ENCODE peak calls at places on chromosomes 6 and 20, in four cellular contexts. Y is WTC11, P is HepG2, T is K562. W is an unnamed sample.
A peak's percentile ranks its signal among the peaks of the same experiment; 100 is the strongest.

GRCh38 chr20:63101781-63102719 is 95.3 kb upstream of the BHLHE23 start:
- DNase-seq in T (no peak), Y (peak; percentile 40), P (no peak), W (peak; percentile 46)

GRCh38 chr6:42453027-42453648 is 1.4 kb upstream of the TRERF1 start:
- DNase-seq in P (peak; percentile 21), Y (peak; percentile 92), T (peak; percentile 88), W (peak; percentile 85)

GRCh38 chr20:208937-209566 is 18.0 kb upstream of the DEFB129 start:
- DNase-seq in Y (no peak), P (peak; percentile 64), T (peak; percentile 30), W (peak; percentile 40)

GRCh38 chr20:5770987-5771318 is 20.8 kb downstream of the SHLD1 start:
- DNase-seq in P (no peak), Y (no peak), T (no peak), W (no peak)

GRCh38 chr6:21438986-21439352 is 154.6 kb upstream of the SOX4 start:
- DNase-seq in Y (no peak), P (no peak), T (no peak), W (no peak)

GRCh38 chr6:97306946-97307345 is 23.9 kb upstream of the MMS22L start:
- DNase-seq in P (no peak), T (no peak), Y (no peak), W (no peak)

GRCh38 chr6:42459888-42460287 is 8.2 kb upstream of the TRERF1 start:
- DNase-seq in P (no peak), Y (no peak), T (no peak), W (no peak)

GRCh38 chr6:38215225-38215624 is 395.7 kb downstream of the ZFAND3 start:
- DNase-seq in P (no peak), Y (no peak), T (no peak), W (no peak)

GRCh38 chr6:104969108-104969507 is 12.2 kb downstream of the LIN28B start:
- DNase-seq in T (no peak), P (no peak), Y (peak; percentile 21), W (no peak)

GRCh38 chr20:51767018-51767866 is 948 bp downstream of the ATP9A start:
- DNase-seq in Y (peak; percentile 90), T (peak; percentile 38), P (peak; percentile 83), W (peak; percentile 72)

GRCh38 chr6:22892452-22892851 is 323.1 kb downstream of the HDGFL1 start:
- DNase-seq in P (no peak), T (no peak), Y (no peak), W (no peak)

GRCh38 chr6:98579089-98579488 is 255.3 kb upstream of the POU3F2 start:
- DNase-seq in P (no peak), Y (no peak), T (no peak), W (no peak)

GRCh38 chr6:88238065-88238464 is 71.9 kb upstream of the CNR1 start:
- DNase-seq in T (peak; percentile 8), Y (peak; percentile 51), P (peak; percentile 33), W (peak; percentile 40)

GRCh38 chr20:62355527-62356142 is 11.5 kb downstream of the LAMA5 start:
- DNase-seq in P (peak; percentile 65), T (no peak), Y (no peak), W (no peak)

GRCh38 chr6:3571836-3572235 is 115.0 kb upstream of the SLC22A23 start:
- DNase-seq in P (no peak), T (no peak), Y (no peak), W (no peak)

GRCh38 chr20:53611449-53611894 is 17.8 kb upstream of the ZNF217 start:
- DNase-seq in T (no peak), P (no peak), Y (no peak), W (peak; percentile 26)

GRCh38 chr6:89022747-89023289 is 57.7 kb upstream of the PNRC1 start:
- DNase-seq in T (no peak), P (no peak), Y (no peak), W (no peak)

GRCh38 chr6:125745281-125746018 is 4.0 kb upstream of the HEY2 start:
- DNase-seq in T (no peak), P (no peak), Y (peak; percentile 52), W (no peak)

GRCh38 chr6:17207281-17207680 is 73.9 kb upstream of the RBM24 start:
- DNase-seq in T (no peak), Y (no peak), P (no peak), W (no peak)

GRCh38 chr6:715709-716450 is 22.9 kb upstream of the EXOC2 start:
- DNase-seq in T (no peak), P (no peak), Y (no peak), W (no peak)

GRCh38 chr6:108166664-108167448 is 1.0 kb downstream of the NR2E1 start:
- DNase-seq in Y (peak; percentile 38), T (no peak), P (no peak), W (no peak)

GRCh38 chr20:32737371-32738223 is 5.7 kb downstream of the COMMD7 start:
- DNase-seq in T (no peak), P (no peak), Y (no peak), W (no peak)

GRCh38 chr6:142891454-142891853 is 53.5 kb downstream of the HIVEP2 start:
- DNase-seq in Y (no peak), P (no peak), T (no peak), W (no peak)

GRCh38 chr6:70956451-70957283 is at the start of gene B3GAT2:
- DNase-seq in Y (peak; percentile 60), T (no peak), P (no peak), W (peak; percentile 15)

GRCh38 chr6:162090734-162091133 is 636.8 kb downstream of the PRKN start:
- DNase-seq in T (no peak), P (no peak), Y (no peak), W (no peak)

GRCh38 chr6:166930354-166930891 is 25.9 kb downstream of the RNASET2 start:
- DNase-seq in P (no peak), T (no peak), Y (no peak), W (no peak)

GRCh38 chr20:46051556-46052323 is 22.7 kb downstream of the SLC12A5 start:
- DNase-seq in P (no peak), T (no peak), Y (no peak), W (no peak)

GRCh38 chr20:53080969-53081871 is 109.1 kb downstream of the TSHZ2 start:
- DNase-seq in P (peak; percentile 99), Y (no peak), T (no peak), W (peak; percentile 9)

GRCh38 chr20:48875914-48876240 is 45.6 kb upstream of the ARFGEF2 start:
- DNase-seq in P (no peak), Y (no peak), T (no peak), W (no peak)

GRCh38 chr6:163328411-163328810 is 86.1 kb upstream of the QKI start:
- DNase-seq in Y (no peak), T (no peak), P (no peak), W (no peak)

GRCh38 chr6:163327936-163328335 is 86.6 kb upstream of the QKI start:
- DNase-seq in P (no peak), Y (no peak), T (no peak), W (no peak)

GRCh38 chr6:163332575-163332974 is 81.9 kb upstream of the QKI start:
- DNase-seq in Y (no peak), T (no peak), P (no peak), W (no peak)

GRCh38 chr6:163331245-163331644 is 83.3 kb upstream of the QKI start:
- DNase-seq in P (no peak), T (no peak), Y (no peak), W (no peak)

DNA sequence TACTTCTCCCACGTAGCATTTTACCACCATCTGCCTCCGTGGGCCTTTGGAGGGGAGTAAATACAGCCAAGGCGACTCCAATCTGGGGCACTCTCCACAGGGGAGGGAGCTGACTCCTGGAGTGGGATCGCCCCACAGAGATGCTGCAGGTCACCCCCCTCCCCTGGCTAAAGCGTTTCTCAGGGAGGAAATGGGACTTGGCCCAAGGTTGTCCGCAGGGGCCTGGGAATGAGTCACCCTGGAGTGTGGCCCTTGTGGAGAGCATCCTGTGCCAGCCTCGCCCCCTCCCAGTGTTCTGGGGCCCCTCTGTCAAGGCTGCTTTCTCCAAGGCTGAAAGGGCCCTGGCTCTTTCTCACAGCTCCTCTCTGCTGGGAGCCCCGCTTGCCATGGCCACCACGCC is 84.5 kb upstream of the QKI start:
- DNase-seq in Y (no peak), T (no peak), P (no peak), W (no peak)
- TF ChIP-seq ELF4 in Y (no peak), T (no peak), P (no peak), W (no peak)

DNA sequence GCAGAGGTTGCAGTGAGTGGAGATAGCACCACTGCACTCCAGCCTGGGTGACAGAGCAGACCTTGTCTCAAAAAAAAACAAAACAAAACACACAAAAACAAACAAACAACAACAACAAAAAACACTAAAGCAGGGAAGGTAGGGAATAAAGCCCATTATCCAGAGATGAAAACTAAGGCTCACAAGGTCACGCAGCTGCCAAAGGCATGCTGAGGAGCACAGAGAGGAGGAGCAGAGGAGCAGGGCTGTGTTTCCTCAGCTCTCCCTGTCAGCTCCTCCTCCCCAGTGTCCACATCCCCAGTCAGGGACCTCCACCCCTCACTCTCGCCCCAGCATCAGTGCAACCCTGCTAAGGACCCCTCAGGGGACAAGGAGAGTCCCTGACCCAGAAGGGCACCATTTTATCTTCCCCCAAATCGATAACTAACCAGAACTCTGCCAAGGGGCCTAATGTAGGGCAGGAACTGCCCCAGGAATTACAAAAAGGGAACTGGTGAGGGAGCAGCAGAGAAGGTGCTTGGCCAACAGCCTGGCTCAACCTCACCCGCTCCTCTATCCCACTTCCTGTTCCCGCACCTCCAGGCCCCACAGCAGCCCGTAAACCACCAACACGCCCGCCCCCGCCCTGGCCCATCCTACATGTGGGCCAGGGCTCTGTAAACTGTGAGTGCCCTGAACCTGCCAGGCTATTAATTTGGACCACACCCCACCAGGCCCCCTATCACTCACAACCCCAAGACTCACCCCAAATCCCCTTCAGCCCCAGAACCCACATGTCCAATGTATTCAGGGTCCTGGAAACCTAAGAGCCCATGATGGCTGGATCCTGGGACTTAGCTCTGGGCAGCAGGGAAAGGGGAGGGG is 9.0 kb downstream of the TEAD3 start:
- DNase-seq in Y (no peak), T (no peak), P (no peak), W (no peak)
- TF ChIP-seq SP1 in Y (no peak), T (peak; percentile 37), P (no peak), W (no peak)

DNA sequence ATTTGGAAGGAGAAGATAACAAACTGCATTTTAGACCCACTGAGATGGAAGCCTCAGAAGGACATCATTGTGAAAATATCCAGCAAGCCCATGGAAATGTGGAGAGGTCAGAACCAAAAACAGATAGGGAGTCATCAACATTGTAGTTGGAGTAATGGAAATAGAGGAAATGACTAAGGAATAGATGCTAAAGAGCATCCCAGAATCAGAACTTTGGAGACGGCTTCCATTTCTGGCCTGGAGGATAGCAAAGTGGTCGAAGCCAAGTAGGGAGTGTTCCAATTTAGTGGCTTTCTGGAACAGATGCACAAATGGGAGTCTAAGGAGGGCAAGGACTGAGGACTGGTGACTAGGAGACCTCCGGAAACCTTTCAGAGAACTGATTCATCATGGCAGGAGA is 3.6 kb downstream of the BEND6 start:
- DNase-seq in P (no peak), T (no peak), Y (no peak), W (no peak)
- TF ChIP-seq ELF4 in P (no peak), T (no peak), Y (no peak), W (no peak)

DNA sequence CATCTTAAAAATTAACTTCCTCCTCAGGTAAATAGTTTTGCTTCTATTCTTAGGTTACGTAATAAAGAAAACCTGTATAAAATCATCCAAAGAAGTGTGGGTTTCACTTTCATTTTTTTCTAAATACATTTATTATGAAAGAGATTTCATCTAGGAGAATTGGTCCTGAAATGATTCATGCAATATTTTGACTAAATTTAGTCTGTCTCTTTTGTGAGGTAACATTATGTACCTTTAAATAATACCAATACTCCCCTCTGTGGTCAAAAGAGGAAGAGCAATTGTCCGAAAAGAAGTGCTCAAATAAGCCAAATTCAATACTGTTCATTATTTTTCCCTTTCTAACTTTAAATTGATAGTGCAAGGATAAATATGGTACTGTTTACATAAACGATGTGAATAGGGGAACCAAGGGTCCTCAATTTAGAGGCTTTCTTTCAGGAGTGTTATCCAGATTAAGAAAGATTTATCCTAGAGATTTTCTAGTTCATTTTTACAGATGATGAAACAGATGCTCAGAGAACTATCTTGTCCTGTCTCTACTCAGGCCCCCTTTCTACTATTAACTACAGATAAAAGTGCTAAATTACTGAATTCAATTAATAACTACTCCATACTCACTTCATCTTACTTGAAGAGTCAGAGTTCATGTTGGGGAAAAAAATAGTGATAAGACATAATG is 26.2 kb downstream of the CYP39A1 start:
- DNase-seq in T (no peak), Y (no peak), P (peak; percentile 33), W (peak; percentile 11)
- TF ChIP-seq SP1 in T (no peak), Y (no peak), P (no peak), W (no peak)